ENCODE peak calls at places on chromosomes 3 and 15, in ten cellular contexts. Y is omental fat pad, F is GM13976, I is AG04449, S is adrenal gland, C is cardiac muscle cell, M is Panc1, L is IMR-90, O is transverse colon, K is colonic mucosa. E is an unnamed sample.

GRCh38 chr3:13231781-13232515 is 158.7 kb upstream of the IQSEC1 start:
- DNase-seq in L (no peak), I (no peak), M (no peak), F (no peak), Y (no peak), C (peak; percentile 51), S (no peak), O (no peak), K (no peak), E (no peak)

GRCh38 chr3:188635258-188636038 is 481.5 kb downstream of the LPP start:
- DNase-seq in Y (no peak), F (no peak), I (no peak), L (peak; percentile 80), S (no peak), M (no peak), K (no peak), C (no peak), O (no peak), E (peak; percentile 15)

GRCh38 chr3:85433334-85433733 is 474.5 kb downstream of the CADM2 start:
- DNase-seq in S (no peak), L (no peak), K (no peak), F (no peak), C (no peak), I (no peak), O (no peak), Y (no peak), M (no peak), E (no peak)

GRCh38 chr3:14152233-14152962 is 26.0 kb downstream of the XPC start:
- DNase-seq in I (no peak), K (no peak), S (no peak), Y (no peak), L (no peak), C (no peak), M (no peak), O (no peak), F (no peak), E (peak; percentile 25)

GRCh38 chr3:174951023-174951422 is 91.9 kb downstream of the NAALADL2 start:
- DNase-seq in K (no peak), I (peak; percentile 71), S (no peak), C (no peak), O (no peak), Y (no peak), L (peak; percentile 91), M (no peak), F (no peak), E (no peak)

GRCh38 chr3:44530957-44531356 is 24.0 kb upstream of the ZKSCAN7 start:
- DNase-seq in F (no peak), Y (no peak), S (no peak), O (no peak), M (no peak), K (no peak), L (no peak), C (no peak), I (no peak), E (no peak)

GRCh38 chr3:141407043-141407442 is 38.7 kb downstream of the ZBTB38 start:
- DNase-seq in K (peak; percentile 23), F (no peak), S (peak; percentile 80), L (peak; percentile 100), M (no peak), O (peak; percentile 51), Y (peak; percentile 55), I (peak; percentile 96), C (no peak), E (no peak)

GRCh38 chr15:96296264-96296663 is 34.2 kb upstream of the NR2F2 start:
- DNase-seq in C (no peak), S (no peak), O (no peak), L (peak; percentile 95), I (no peak), F (no peak), Y (no peak), K (no peak), M (no peak), E (peak; percentile 33)

GRCh38 chr3:157520485-157521184 is 17.4 kb upstream of the VEPH1 start:
- DNase-seq in I (no peak), L (no peak), K (no peak), C (no peak), M (no peak), Y (no peak), O (no peak), S (no peak), F (no peak), E (no peak)

GRCh38 chr3:31407665-31408064 is 125.1 kb upstream of the STT3B start:
- DNase-seq in F (no peak), I (no peak), Y (no peak), M (no peak), K (no peak), S (no peak), L (peak; percentile 13), O (no peak), C (no peak), E (no peak)

GRCh38 chr15:29098652-29099051 is 171.0 kb downstream of the NSMCE3 start:
- DNase-seq in Y (no peak), F (no peak), S (no peak), L (no peak), M (no peak), C (no peak), K (no peak), I (no peak), O (no peak), E (no peak)

GRCh38 chr3:186757686-186758220 is 25.6 kb upstream of the EIF4A2 start:
- DNase-seq in L (no peak), M (no peak), O (no peak), I (no peak), K (no peak), F (no peak), Y (no peak), S (no peak), C (no peak), E (no peak)

GRCh38 chr3:170357920-170358854 is 672 bp downstream of the SKIL start:
- DNase-seq in I (no peak), S (peak; percentile 84), L (peak; percentile 59), Y (peak; percentile 82), M (no peak), O (peak; percentile 88), C (peak; percentile 69), K (peak; percentile 85), F (peak; percentile 61), E (peak; percentile 98)

GRCh38 chr3:134009345-134010000 is 20.3 kb downstream of the SLCO2A1 start:
- DNase-seq in Y (no peak), F (no peak), O (no peak), K (no peak), M (no peak), L (peak; percentile 52), I (no peak), C (no peak), S (no peak), E (no peak)

DNA sequence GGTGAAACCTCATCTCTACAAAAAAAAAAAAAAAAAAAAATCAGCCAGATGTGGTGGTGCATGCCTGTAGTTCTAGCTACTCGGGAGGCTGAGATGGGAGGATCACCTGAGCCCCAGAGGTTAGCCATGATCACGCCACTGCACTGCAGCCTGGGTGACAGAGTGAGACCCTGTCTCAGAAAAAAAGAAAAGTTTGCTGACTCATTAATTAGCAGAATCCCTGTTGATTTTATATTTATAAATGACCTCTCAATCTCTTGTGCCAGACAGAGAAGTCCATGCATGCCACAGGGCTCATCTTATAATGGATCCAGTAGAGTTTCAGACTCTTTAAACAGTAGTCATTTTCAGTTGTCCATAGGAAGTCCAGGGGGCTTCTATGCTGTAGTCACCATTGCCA is 32.9 kb downstream of the ABHD6 start:
- DNase-seq in K (no peak), Y (no peak), L (no peak), F (no peak), S (no peak), I (no peak), M (no peak), C (no peak), O (no peak), E (no peak)
- TF ChIP-seq CTCF in K (no peak), Y (no peak), L (no peak), F (no peak), S (no peak), I (no peak), M (no peak), C (no peak), O (no peak), E (no peak)

DNA sequence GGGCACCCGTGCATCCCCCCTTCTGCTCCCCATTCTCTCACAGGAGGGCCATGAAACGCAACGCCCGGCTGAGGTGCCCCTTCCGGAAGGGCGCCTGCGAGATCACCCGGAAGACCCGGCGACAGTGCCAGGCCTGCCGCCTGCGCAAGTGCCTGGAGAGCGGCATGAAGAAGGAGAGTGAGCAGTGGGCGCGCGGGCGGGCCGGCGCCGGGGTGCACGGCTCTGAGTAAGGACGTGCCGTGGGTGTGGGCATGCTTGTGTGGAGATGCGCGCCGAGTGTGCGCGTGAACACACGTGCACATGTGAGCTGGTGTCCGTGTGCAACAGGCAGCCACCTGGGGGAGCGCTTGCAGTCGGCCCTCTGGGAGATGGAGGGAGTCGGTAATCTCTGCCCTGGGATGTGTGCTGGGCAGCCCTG is 28.1 kb downstream of the NR1I2 start:
- DNase-seq in L (peak; percentile 18), M (no peak), Y (no peak), F (peak; percentile 83), S (peak; percentile 42), C (peak; percentile 22), O (peak; percentile 15), K (no peak), I (no peak), E (no peak)
- TF ChIP-seq CTCF in L (no peak), M (no peak), Y (no peak), F (peak; percentile 44), S (no peak), C (peak; percentile 34), O (no peak), K (no peak), I (peak; percentile 46), E (no peak)

GRCh38 chr3:52146189-52146588 is 8.0 kb downstream of the POC1A start:
- DNase-seq in K (no peak), I (no peak), F (no peak), M (no peak), O (no peak), C (no peak), S (no peak), Y (no peak), L (no peak), E (no peak)
- TF ChIP-seq CTCF in K (no peak), I (no peak), F (no peak), M (no peak), O (no peak), C (no peak), S (no peak), Y (no peak), L (no peak), E (no peak)

DNA sequence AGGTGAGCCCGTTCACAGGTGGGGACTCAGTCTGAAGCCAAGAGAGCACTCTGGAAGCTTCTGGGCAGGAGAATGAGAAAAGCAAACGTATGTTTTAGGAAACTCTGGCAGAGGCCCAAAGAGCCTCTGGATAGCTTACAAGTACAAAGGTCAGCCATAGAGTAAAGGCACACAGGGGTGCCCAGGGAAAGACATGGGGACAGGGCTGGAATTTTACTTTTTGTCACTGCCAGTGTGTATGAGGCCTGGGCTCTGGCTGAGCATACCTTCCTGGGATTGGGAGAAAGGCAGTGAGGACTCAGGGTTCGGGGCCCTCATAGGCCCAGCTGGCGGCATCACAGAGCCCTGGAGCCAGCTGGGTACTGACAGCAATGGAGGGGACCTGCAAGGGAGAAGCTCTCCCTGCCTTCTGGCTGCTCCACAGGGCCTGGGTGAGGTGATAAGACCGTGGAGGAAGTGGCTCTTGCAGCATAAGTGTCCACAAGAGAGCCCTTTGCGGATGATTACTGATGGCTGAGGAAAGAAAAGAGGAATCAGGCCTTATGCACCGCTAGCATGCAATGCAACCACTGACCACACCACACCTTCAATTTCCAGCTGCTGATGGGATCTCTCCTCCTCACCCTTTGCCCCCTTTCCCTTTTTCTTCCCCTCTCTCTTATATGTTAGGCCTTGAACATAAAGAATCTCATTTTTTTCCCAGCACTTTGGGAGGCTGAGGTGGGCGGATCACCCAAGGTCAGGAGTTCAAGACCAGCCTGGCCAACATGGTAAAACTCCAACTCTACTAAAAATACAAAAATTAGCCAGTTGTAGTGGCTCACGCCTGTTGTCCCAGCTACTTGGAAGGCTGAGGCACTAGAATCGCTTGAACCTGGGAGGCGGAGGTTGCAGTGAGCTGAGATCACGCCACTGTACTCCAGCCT is 25.1 kb upstream of the BCL2L10 start:
- DNase-seq in O (peak; percentile 33), I (no peak), C (no peak), S (no peak), F (no peak), K (peak; percentile 84), M (no peak), Y (no peak), L (no peak), E (no peak)
- TF ChIP-seq CTCF in O (no peak), I (no peak), C (no peak), S (no peak), F (no peak), K (no peak), M (no peak), Y (no peak), L (no peak), E (no peak)